ENCODE peak calls at places on chromosomes 1 and 21, in four cellular contexts. J is A549, K is HepG2, W is GM12878. N is an unnamed sample.

GRCh38 chr1:56401191-56401590 is 178.2 kb downstream of the PLPP3 start:
- DNase-seq in K (no peak), J (no peak), W (no peak), N (no peak)

GRCh38 chr1:193952778-193953374 is 766.5 kb upstream of the B3GALT2 start:
- DNase-seq in K (no peak), J (no peak), W (no peak), N (no peak)

GRCh38 chr1:180213401-180214177 is 16.5 kb upstream of the LHX4 start:
- DNase-seq in K (no peak), J (peak), W (peak), N (no peak)

GRCh38 chr21:33682992-33683627 is 40.8 kb downstream of the ITSN1 start:
- DNase-seq in W (no peak), J (peak), K (peak), N (no peak)

GRCh38 chr1:112957133-112957812 is 1.3 kb upstream of the SLC16A1 start:
- DNase-seq in J (peak), K (peak), W (peak), N (peak)

GRCh38 chr1:184258525-184258924 is 128.3 kb upstream of the C1orf21 start:
- DNase-seq in W (no peak), K (no peak), J (no peak), N (no peak)

GRCh38 chr21:42684109-42684916 is 30.9 kb downstream of the PDE9A start:
- DNase-seq in W (no peak), J (no peak), K (no peak), N (no peak)

GRCh38 chr1:63401945-63402344 is 34.5 kb downstream of the ALG6 start:
- DNase-seq in K (no peak), J (no peak), W (no peak), N (no peak)

GRCh38 chr1:63920154-63921117 is 146.6 kb downstream of the ROR1 start:
- DNase-seq in J (peak), W (no peak), K (no peak), N (no peak)

GRCh38 chr1:236795757-236796719 is 946 bp downstream of the MTR start:
- DNase-seq in J (no peak), K (peak), W (peak), N (peak)

GRCh38 chr21:42696026-42696380 is 42.6 kb downstream of the PDE9A start:
- DNase-seq in J (no peak), W (no peak), K (no peak), N (no peak)

GRCh38 chr1:233700338-233700737 is 86.4 kb downstream of the KCNK1 start:
- DNase-seq in W (no peak), J (no peak), K (no peak), N (no peak)

GRCh38 chr1:165816157-165816556 is 11.3 kb upstream of the UCK2 start:
- DNase-seq in J (no peak), K (no peak), W (no peak), N (no peak)

GRCh38 chr1:167863921-167864279 is 50.0 kb downstream of the ADCY10 start:
- DNase-seq in K (no peak), W (no peak), J (no peak), N (no peak)

GRCh38 chr1:241641748-241642592 is 1.8 kb upstream of the CHML start:
- DNase-seq in W (no peak), J (peak), K (peak), N (no peak)

GRCh38 chr1:221602866-221603265 is 139.0 kb downstream of the DUSP10 start:
- DNase-seq in K (no peak), J (peak), W (no peak), N (no peak)

GRCh38 chr1:234212764-234213406 is 160.4 kb upstream of the COA6 start:
- DNase-seq in K (peak), W (peak), J (peak), N (peak)

GRCh38 chr1:9758559-9759121 is 65.1 kb downstream of the CLSTN1 start:
- DNase-seq in J (no peak), K (no peak), W (no peak), N (no peak)

GRCh38 chr1:177122461-177122860 is 42.1 kb downstream of the ASTN1 start:
- DNase-seq in W (no peak), K (no peak), J (no peak), N (no peak)

GRCh38 chr1:47436979-47437517 is 796 bp upstream of the FOXD2 start:
- DNase-seq in K (no peak), W (no peak), J (peak), N (peak)

GRCh38 chr1:225466848-225467192 is 39.0 kb upstream of the LBR start:
- DNase-seq in J (no peak), W (no peak), K (no peak), N (no peak)
- H3K4me3 ChIP-seq in J (no peak), W (peak), K (no peak), N (no peak)

DNA sequence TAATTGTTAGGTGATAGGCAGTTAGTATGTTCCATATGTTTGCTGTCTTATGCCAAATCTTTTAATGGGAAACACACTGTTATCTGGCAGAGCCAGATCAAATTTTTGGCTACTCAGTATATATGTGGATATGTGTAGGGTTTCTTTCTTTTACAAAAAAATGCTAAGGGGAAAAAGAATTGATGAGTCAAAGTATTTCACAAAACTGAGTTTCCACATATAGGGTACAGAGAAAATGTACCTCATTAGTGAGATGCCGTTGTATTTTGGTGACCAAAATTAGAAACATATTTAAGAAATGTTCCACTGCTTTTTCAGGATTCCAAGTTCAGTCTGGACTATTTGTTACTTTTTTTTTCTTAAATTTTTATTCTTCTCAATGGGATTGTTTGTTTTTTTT is 201.2 kb upstream of the PTGFR start:
- DNase-seq in J (no peak), K (no peak), W (no peak), N (no peak)
- TF ChIP-seq PBX3 in J (no peak), K (no peak), W (no peak), N (no peak)

GRCh38 chr1:59428828-59429227 is 131.9 kb downstream of the FGGY start:
- DNase-seq in K (no peak), J (no peak), W (no peak), N (no peak)

GRCh38 chr1:59429651-59430050 is 132.8 kb downstream of the FGGY start:
- DNase-seq in J (no peak), K (no peak), W (no peak), N (no peak)

GRCh38 chr1:59431566-59432294 is 134.8 kb downstream of the FGGY start:
- DNase-seq in J (no peak), W (no peak), K (no peak), N (no peak)

GRCh38 chr1:59427155-59427554 is 130.3 kb downstream of the FGGY start:
- DNase-seq in J (peak), K (no peak), W (no peak), N (no peak)

DNA sequence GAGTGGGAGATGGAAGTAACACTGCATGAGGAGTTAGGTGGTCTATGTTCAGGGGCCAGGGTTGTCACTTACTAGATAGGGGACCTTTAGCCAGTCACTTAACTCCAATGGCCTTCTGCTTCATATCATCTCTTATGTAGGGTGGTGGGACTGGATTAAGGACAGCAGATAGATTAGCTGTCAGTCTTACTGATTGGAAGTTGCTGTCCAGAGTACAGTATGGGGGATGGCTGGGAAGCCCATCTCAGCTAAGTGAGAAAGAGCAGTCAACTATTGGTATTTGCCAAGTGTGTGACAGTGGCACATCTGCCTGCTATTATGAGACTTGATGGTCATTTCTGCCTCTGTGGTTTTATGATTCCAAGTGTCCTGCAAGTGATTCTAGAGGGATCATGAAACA is 130.9 kb downstream of the FGGY start:
- DNase-seq in K (no peak), W (no peak), J (no peak), N (no peak)
- TF ChIP-seq USF2 in K (no peak), W (no peak), J (no peak), N (no peak)

DNA sequence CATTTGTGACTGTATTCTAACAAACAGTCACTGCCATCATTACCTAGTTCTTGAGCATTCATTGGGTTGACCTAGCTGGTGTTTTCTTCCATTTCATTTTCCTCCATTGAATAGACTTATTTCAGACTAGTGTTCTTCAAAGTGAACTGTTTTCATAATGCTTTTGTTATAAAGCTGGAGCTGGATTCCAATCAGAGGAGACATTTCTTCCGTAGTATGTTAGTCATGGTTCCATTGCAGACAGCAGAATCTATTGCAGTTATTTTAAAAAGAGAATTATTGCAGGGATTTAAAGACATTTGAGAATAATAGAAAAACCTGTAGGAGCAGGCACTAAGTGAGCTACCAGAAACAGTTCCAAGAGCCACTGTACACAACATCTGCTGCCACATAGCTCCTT is 50.0 kb downstream of the HHAT start:
- DNase-seq in W (no peak), K (no peak), J (no peak), N (no peak)
- H3K4me3 ChIP-seq in W (no peak), K (no peak), J (no peak), N (no peak)

GRCh38 chr1:117631761-117632160 is 25.9 kb downstream of the TENT5C start:
- DNase-seq in K (no peak), W (no peak), J (no peak), N (no peak)
- TF ChIP-seq PBX3 in K (no peak), W (no peak), J (no peak), N (no peak)

DNA sequence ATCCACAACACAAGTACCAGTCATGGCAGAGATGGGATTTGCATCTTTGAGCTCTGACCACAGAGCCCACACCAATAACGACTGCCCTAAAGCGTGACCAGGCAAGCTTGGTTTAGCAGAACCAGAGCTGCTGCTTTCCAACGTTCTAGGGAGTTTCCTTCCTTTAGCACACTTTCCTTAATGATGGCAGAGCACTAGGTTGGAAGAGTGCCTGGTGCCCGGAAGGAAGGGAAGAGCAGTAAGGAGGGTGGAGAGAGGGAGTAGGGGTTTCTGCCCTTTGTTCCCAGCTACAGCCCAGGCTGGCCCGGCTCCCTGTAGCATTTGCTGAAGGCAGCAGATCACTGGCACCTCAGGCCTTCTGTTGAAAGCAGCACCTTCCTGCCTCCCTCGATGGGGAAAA is 6.1 kb upstream of the EVA1C start:
- DNase-seq in W (no peak), K (no peak), J (no peak), N (no peak)
- TF ChIP-seq USF2 in W (no peak), K (no peak), J (no peak), N (no peak)

GRCh38 chr1:100351095-100351884 is 1.0 kb upstream of the CDC14A start:
- DNase-seq in K (peak), W (peak), J (peak), N (peak)

GRCh38 chr1:100352267-100353072 is at the start of gene CDC14A:
- DNase-seq in W (peak), K (peak), J (peak), N (peak)

GRCh38 chr1:100354971-100355394 is 2.7 kb downstream of the CDC14A start:
- DNase-seq in K (peak), J (no peak), W (no peak), N (no peak)

GRCh38 chr1:100353073-100353801 is 931 bp downstream of the CDC14A start:
- DNase-seq in K (peak), J (no peak), W (peak), N (peak)

GRCh38 chr1:100353988-100354387 is 1.7 kb downstream of the CDC14A start:
- DNase-seq in K (peak), W (no peak), J (peak), N (peak)
- H3K4me3 ChIP-seq in K (peak), W (peak), J (no peak), N (peak)

N was measured in SK-N-SH.